ENCODE peak calls at places on chromosomes 7 and 10, in seven cellular contexts. M is SK-N-SH, E is A549, D is pancreas, Z is mammary epithelial cell, R is left lung, Y is breast epithelium. N is an unnamed sample.

GRCh38 chr7:22677680-22678079 is 49.3 kb upstream of the IL6 start:
- DNase-seq in E (no peak), R (no peak), Y (no peak), Z (no peak), D (no peak), M (no peak), N (no peak)

GRCh38 chr7:31690892-31691291 is 3.9 kb downstream of the PPP1R17 start:
- DNase-seq in D (no peak), M (no peak), Y (no peak), R (no peak), Z (no peak), E (no peak), N (no peak)

GRCh38 chr10:110491346-110491745 is 6.4 kb upstream of the DUSP5 start:
- DNase-seq in D (no peak), R (no peak), Z (no peak), E (peak; percentile 59), M (no peak), Y (no peak), N (no peak)

GRCh38 chr7:114718861-114719260 is 203.0 kb upstream of the MDFIC start:
- DNase-seq in Z (no peak), Y (no peak), R (no peak), D (no peak), M (no peak), E (no peak), N (no peak)

GRCh38 chr7:41701542-41701941 is 1.3 kb downstream of the INHBA start:
- DNase-seq in R (no peak), D (no peak), Y (no peak), E (no peak), M (no peak), Z (no peak), N (no peak)

GRCh38 chr7:7317850-7318249 is 135.5 kb downstream of the C1GALT1 start:
- DNase-seq in R (no peak), M (no peak), D (no peak), Z (no peak), Y (no peak), E (no peak), N (no peak)

GRCh38 chr7:21454906-21455305 is 27.0 kb downstream of the SP4 start:
- DNase-seq in D (no peak), R (no peak), Y (no peak), M (no peak), E (no peak), Z (no peak), N (no peak)

GRCh38 chr10:60424971-60425370 is 35.3 kb upstream of the ANK3 start:
- DNase-seq in Z (no peak), E (no peak), Y (no peak), M (no peak), R (no peak), D (no peak), N (no peak)

GRCh38 chr10:69741671-69742355 is 59.9 kb upstream of the COL13A1 start:
- DNase-seq in Y (no peak), R (no peak), D (no peak), M (no peak), E (no peak), Z (no peak), N (no peak)

GRCh38 chr10:79387466-79387973 is 40.3 kb downstream of the PPIF start:
- DNase-seq in Z (no peak), R (peak; percentile 43), D (no peak), Y (no peak), E (no peak), M (peak; percentile 16), N (no peak)

GRCh38 chr7:91351374-91351773 is 87.1 kb downstream of the FZD1 start:
- DNase-seq in M (no peak), Y (no peak), D (no peak), R (no peak), E (peak; percentile 8), Z (peak; percentile 24), N (no peak)

GRCh38 chr7:159112136-159113011 is 32.3 kb downstream of the VIPR2 start:
- DNase-seq in E (no peak), R (peak; percentile 70), Y (peak; percentile 28), Z (no peak), M (no peak), D (peak; percentile 49), N (no peak)

GRCh38 chr7:19969859-19970493 is 196.6 kb upstream of the TMEM196 start:
- DNase-seq in R (no peak), Z (no peak), D (no peak), M (no peak), Y (no peak), E (peak; percentile 92), N (no peak)

DNA sequence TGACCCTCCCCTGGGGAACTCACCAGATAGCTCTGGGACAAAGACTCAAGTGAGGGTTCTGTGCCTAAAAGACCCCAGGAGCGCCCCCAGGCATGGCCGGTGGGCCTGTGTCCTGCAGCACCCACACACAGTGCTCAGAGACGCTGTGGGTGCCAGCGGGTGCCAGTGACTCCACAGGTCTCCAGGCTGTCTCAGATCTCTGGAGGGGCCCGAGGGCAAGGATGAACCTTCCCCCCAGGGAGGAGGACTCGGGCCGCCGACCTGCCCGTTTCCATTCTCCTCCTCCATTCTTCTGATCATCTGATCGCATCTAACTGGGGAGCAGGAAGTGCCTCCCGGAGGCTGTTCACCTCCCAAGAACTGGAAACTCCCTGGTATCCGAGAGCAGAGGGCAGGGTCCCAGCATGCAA is 980 bp downstream of the ADAM8 start:
- DNase-seq in E (no peak), M (no peak), Y (no peak), R (no peak), Z (no peak), D (no peak), N (no peak)
- TF ChIP-seq CTCF in E (no peak), M (no peak), Y (no peak), R (peak; percentile 30), Z (no peak), D (no peak), N (no peak)

GRCh38 chr10:131974034-131974817 is 7.5 kb downstream of the BNIP3 start:
- DNase-seq in Y (peak; percentile 42), D (no peak), R (no peak), M (no peak), Z (no peak), E (no peak), N (no peak)

GRCh38 chr10:131970946-131971345 is 10.8 kb downstream of the BNIP3 start:
- DNase-seq in M (no peak), R (no peak), Y (peak; percentile 49), D (no peak), E (no peak), Z (no peak), N (no peak)

GRCh38 chr10:131972474-131973071 is 9.2 kb downstream of the BNIP3 start:
- DNase-seq in R (no peak), E (no peak), Y (peak; percentile 53), M (peak; percentile 77), Z (no peak), D (peak; percentile 77), N (no peak)

GRCh38 chr10:131973160-131973951 is 8.4 kb downstream of the BNIP3 start:
- DNase-seq in M (no peak), D (peak; percentile 65), Z (no peak), Y (peak; percentile 20), R (no peak), E (no peak), N (no peak)

GRCh38 chr10:131971591-131971990 is 10.1 kb downstream of the BNIP3 start:
- DNase-seq in Y (peak; percentile 28), R (no peak), D (no peak), Z (no peak), M (no peak), E (no peak), N (no peak)
- H3K27ac ChIP-seq in Y (no peak overlapping the region), R (no peak overlapping the region), D (no peak overlapping the region), Z (no peak overlapping the region), M (no peak overlapping the region), E (no peak overlapping the region), N (no peak overlapping the region)

GRCh38 chr7:1662767-1663166 is 7.3 kb upstream of the ELFN1 start:
- DNase-seq in E (no peak), D (no peak), Z (no peak), Y (peak; percentile 31), M (peak; percentile 26), R (peak; percentile 60), N (no peak)

GRCh38 chr7:1663243-1663642 is 6.8 kb upstream of the ELFN1 start:
- DNase-seq in R (peak; percentile 42), Z (no peak), Y (peak; percentile 35), M (peak; percentile 43), E (no peak), D (no peak), N (no peak)

GRCh38 chr7:1662101-1662500 is 8.0 kb upstream of the ELFN1 start:
- DNase-seq in Z (no peak), R (peak; percentile 31), D (no peak), E (no peak), Y (peak; percentile 39), M (peak; percentile 10), N (no peak)

GRCh38 chr7:1661461-1661860 is 8.6 kb upstream of the ELFN1 start:
- DNase-seq in M (no peak), E (no peak), Y (no peak), Z (no peak), R (no peak), D (no peak), N (no peak)

DNA sequence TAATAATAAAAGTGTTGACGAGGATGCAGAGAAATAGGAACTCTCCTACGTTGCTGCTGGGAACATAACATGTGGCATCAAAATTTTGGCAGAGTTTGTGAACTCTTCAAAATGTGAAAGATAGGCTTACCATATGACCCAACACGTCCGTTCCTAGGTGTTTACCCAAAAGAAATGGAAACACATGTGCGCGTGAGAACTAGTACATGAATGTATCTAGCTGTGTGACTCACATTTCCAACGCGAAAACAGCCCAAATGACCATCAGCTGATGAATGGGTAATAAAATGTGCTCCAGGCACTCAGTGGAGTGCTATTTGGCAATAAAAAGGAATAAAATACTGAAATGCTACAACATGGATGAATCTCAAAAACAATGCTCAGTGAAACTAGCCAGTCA is 10.4 kb upstream of the ELFN1 start:
- DNase-seq in D (no peak), M (no peak), Z (no peak), R (no peak), E (no peak), Y (no peak), N (no peak)
- TF ChIP-seq CTCF in D (no peak), M (no peak), Z (no peak), R (no peak), E (no peak), Y (no peak), N (no peak)

GRCh38 chr7:129898502-129899160 is 54.1 kb downstream of the UBE2H start:
- DNase-seq in E (no peak), Z (no peak), R (no peak), Y (no peak), D (no peak), M (no peak), N (no peak)

GRCh38 chr7:129898007-129898406 is 54.8 kb downstream of the UBE2H start:
- DNase-seq in Z (no peak), D (no peak), R (no peak), Y (no peak), E (no peak), M (no peak), N (no peak)

DNA sequence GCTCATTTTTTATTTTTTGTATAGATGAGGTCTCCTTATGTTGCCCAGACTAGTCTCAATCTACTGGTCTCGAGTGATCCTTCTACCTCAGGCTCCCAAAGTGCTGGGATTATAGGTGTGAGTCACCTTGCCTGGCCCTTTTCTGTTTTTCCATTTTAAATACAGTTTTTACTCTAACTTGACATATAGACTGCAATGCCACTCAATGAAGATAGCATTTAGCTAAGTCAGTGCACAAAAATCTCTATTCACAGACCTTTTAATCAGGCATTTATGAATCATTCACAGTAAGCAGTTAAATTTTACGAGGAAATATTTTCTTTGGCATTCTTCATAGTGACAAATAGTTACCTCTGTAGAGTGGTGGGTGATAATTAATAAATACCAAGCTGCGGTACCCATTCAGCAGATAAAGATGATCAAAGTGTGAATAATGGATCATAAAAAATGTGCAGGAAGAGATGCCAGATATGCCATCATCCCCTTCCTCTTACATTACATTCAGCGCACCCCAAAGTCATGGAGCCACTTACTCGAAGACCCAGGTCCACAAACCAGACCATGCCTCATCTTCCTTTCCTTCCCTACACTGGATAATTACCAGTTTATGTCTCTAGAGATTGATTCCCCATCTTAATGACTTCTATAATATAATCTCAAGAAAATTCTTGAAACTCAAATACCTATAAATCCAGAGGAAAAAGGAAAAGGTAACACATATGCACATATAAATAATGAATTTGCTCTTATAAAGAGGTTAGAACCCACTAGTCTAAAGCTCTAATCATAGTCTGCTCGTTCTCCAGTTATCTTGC is 56.0 kb downstream of the UBE2H start:
- DNase-seq in Z (peak; percentile 69), Y (no peak), R (no peak), M (no peak), E (no peak), D (no peak), N (no peak)
- H3K27ac ChIP-seq in Z (peak overlapping the region; percentile 22), Y (no peak overlapping the region), R (no peak overlapping the region), M (peak overlapping the region; percentile 78), E (peak overlapping the region; percentile 21), D (no peak overlapping the region), N (no peak overlapping the region)

N was measured in esophagus squamous epithelium.